ENCODE peak calls at places on chromosomes 5 and 9, in five cellular contexts. D is NCI-H1105 treated with DMSO at 0.1 percent for 48 hours, A is brain microvascular endothelial cell, K is right atrium auricular region, W is AG08395. I is an unnamed sample.

GRCh38 chr5:129506092-129506491 is 46.0 kb downstream of the ADAMTS19 start:
- DNase-seq in K (no peak), D (no peak), A (no peak), W (no peak), I (no peak)

GRCh38 chr9:9598723-9599122 is 1014.1 kb downstream of the PTPRD start:
- DNase-seq in W (no peak), A (no peak), K (no peak), D (no peak), I (no peak)

GRCh38 chr5:54438601-54439399 is 16.7 kb upstream of the HSPB3 start:
- DNase-seq in W (no peak), K (no peak), D (no peak), A (no peak), I (peak; percentile 62)

GRCh38 chr5:83721878-83722779 is 1.5 kb upstream of the HAPLN1 start:
- DNase-seq in W (peak; percentile 67), K (peak; percentile 74), A (peak; percentile 79), D (peak; percentile 13), I (peak; percentile 47)

GRCh38 chr9:71765693-71766092 is 2.6 kb downstream of the CEMIP2 start:
- DNase-seq in K (no peak), D (peak; percentile 9), W (no peak), A (no peak), I (no peak)

GRCh38 chr9:87270241-87271234 is 227.1 kb upstream of the DAPK1 start:
- DNase-seq in K (peak; percentile 63), A (peak; percentile 72), D (no peak), W (peak; percentile 59), I (no peak)

GRCh38 chr5:141001854-141002666 is 35.8 kb downstream of the PCDHAC2 start:
- DNase-seq in D (peak; percentile 40), W (no peak), K (no peak), A (no peak), I (no peak)

GRCh38 chr5:95818181-95819147 is 4.1 kb downstream of the GLRX start:
- DNase-seq in K (no peak), D (no peak), A (no peak), W (no peak), I (no peak)

I was measured in trophoblast cell.